ENCODE peak calls at places on chromosomes 5 and 9, in nine cellular contexts. V is RWPE1; W is cardiac fibroblast; E is pulmonary artery endothelial cell; N is NCI-H1092; R is stromal cell of bone marrow; C is stimulated activated CD4-positive, alpha-beta T cell treated with anti-CD3 and anti-CD28 coated beads, Interleukin-12 subunit alpha, Interleukin-12 subunit beta, amount 100 ng/mL, for 4 hours; K is coronary artery; J is HL-60. B is an unnamed sample.

GRCh38 chr9:131809941-131810344 is 70.1 kb upstream of the RAPGEF1 start:
- DNase-seq in V (peak; percentile 54), W (peak; percentile 20), E (no peak), N (no peak), R (peak; percentile 60), C (no peak), K (no peak), J (no peak), B (no peak)

GRCh38 chr5:149442563-149443182 is 63.6 kb upstream of the IL17B start:
- DNase-seq in V (peak; percentile 86), W (peak; percentile 80), E (no peak), N (peak; percentile 16), R (no peak), C (peak; percentile 72), K (no peak), J (peak; percentile 67), B (no peak)

GRCh38 chr5:74434124-74434899 is 206.2 kb downstream of the ENC1 start:
- DNase-seq in V (no peak), W (no peak), E (no peak), N (no peak), R (no peak), C (no peak), K (no peak), J (peak; percentile 55), B (no peak)

GRCh38 chr9:116074658-116075057 is 78.9 kb upstream of the PAPPA start:
- DNase-seq in V (peak; percentile 36), W (peak; percentile 87), E (no peak), N (no peak), R (peak; percentile 58), C (no peak), K (no peak), J (no peak), B (no peak)

GRCh38 chr5:179623906-179624741 is 653 bp upstream of the HNRNPH1 start:
- DNase-seq in V (peak; percentile 91), W (peak; percentile 90), E (no peak), N (no peak), R (peak; percentile 87), C (peak; percentile 39), K (no peak), J (peak; percentile 68), B (peak; percentile 59)

GRCh38 chr5:145981612-145982571 is 45.5 kb downstream of the SH3RF2 start:
- DNase-seq in V (no peak), W (no peak), E (no peak), N (no peak), R (no peak), C (no peak), K (no peak), J (no peak), B (no peak)

GRCh38 chr5:82011761-82012160 is 39.9 kb downstream of the ATG10 start:
- DNase-seq in V (no peak), W (peak; percentile 28), E (no peak), N (no peak), R (peak; percentile 59), C (no peak), K (no peak), J (no peak), B (peak; percentile 23)

GRCh38 chr9:124077915-124078572 is 66.5 kb downstream of the LHX2 start:
- DNase-seq in V (peak; percentile 69), W (peak; percentile 43), E (no peak), N (no peak), R (no peak), C (no peak), K (no peak), J (no peak), B (no peak)

GRCh38 chr9:98986866-98987653 is 43.4 kb downstream of the COL15A1 start:
- DNase-seq in V (no peak), W (no peak), E (no peak), N (no peak), R (no peak), C (no peak), K (no peak), J (no peak), B (no peak)

B was measured in skeletal muscle cell.